ENCODE peak calls at places on chromosomes 11 and 22, in five cellular contexts. F, B, J, L and D are unnamed samples.

GRCh38 chr22:21947040-21948014 is 5.3 kb downstream of the PPM1F start:
- DNase-seq in F (no peak), B (peak), J (no peak), L (no peak), D (no peak)

GRCh38 chr11:123231777-123232176 is 36.7 kb upstream of the CLMP start:
- DNase-seq in F (no peak), B (no peak), J (no peak), L (no peak), D (no peak)

GRCh38 chr22:22099833-22100812 is 117.5 kb upstream of the TOP3B start:
- DNase-seq in F (no peak), B (no peak), J (no peak), L (no peak), D (no peak)

GRCh38 chr11:132910016-132910760 is 622.1 kb downstream of the OPCML start:
- DNase-seq in F (no peak), B (no peak), J (no peak), L (no peak), D (no peak)

GRCh38 chr11:2699185-2699530 is 636 bp downstream of the KCNQ1OT1 start:
- DNase-seq in F (no peak), B (peak), J (no peak), L (no peak), D (peak)

GRCh38 chr11:95692526-95693270 is 96.9 kb downstream of the FAM76B start:
- DNase-seq in F (no peak), B (no peak), J (no peak), L (no peak), D (no peak)

GRCh38 chr11:94473177-94473799 is 20.4 kb downstream of the MRE11 start:
- DNase-seq in F (no peak), B (no peak), J (no peak), L (no peak), D (no peak)

GRCh38 chr11:74086242-74086884 is 77.5 kb upstream of the UCP3 start:
- DNase-seq in F (no peak), B (no peak), J (no peak), L (no peak), D (no peak)

GRCh38 chr22:41512421-41513194 is 31.7 kb downstream of the POLR3H start:
- DNase-seq in F (no peak), B (peak), J (no peak), L (no peak), D (no peak)

GRCh38 chr11:40032331-40032730 is 1427.1 kb downstream of the LRRC4C start:
- DNase-seq in F (no peak), B (no peak), J (no peak), L (no peak), D (no peak)

GRCh38 chr11:72584293-72584921 is 89.8 kb downstream of the PDE2A start:
- DNase-seq in F (no peak), B (no peak), J (peak), L (peak), D (peak)

GRCh38 chr22:18119409-18120110 is 9.0 kb downstream of the TUBA8 start:
- DNase-seq in F (no peak), B (no peak), J (no peak), L (no peak), D (no peak)

GRCh38 chr11:67372993-67373915 is at the start of gene CLCF1:
- DNase-seq in F (peak), B (peak), J (peak), L (peak), D (peak)

GRCh38 chr11:113645593-113646349 is 60.3 kb downstream of the TMPRSS5 start:
- DNase-seq in F (no peak), B (no peak), J (no peak), L (no peak), D (no peak)

GRCh38 chr11:23556163-23556750 is 696.0 kb upstream of the CCDC179 start:
- DNase-seq in F (no peak), B (no peak), J (no peak), L (no peak), D (no peak)

GRCh38 chr11:102685311-102685710 is 20.3 kb downstream of the MMP27 start:
- DNase-seq in F (no peak), B (peak), J (no peak), L (no peak), D (no peak)

GRCh38 chr11:82682003-82682751 is 51.5 kb downstream of the FAM181B start:
- DNase-seq in F (peak), B (peak), J (peak), L (no peak), D (peak)

GRCh38 chr11:74485868-74486267 is 7.7 kb downstream of the LIPT2 start:
- DNase-seq in F (no peak), B (no peak), J (no peak), L (no peak), D (no peak)